ENCODE peak calls at places on chromosomes 4 and X, in six cellular contexts. One of them, this sample, is unnamed.

GRCh38 chr4:123411514-123411913 is 14.9 kb downstream of the SPRY1 start:
- DNase-seq in EL: no peak
- DNase-seq in dermis blood vessel endothelial cell: no peak
- DNase-seq in NCI-H1105 treated with DMSO at 0.1 percent for 48 hours: no peak
- DNase-seq in CD4-positive, alpha-beta T cell: no peak
- DNase-seq in osteocyte: no peak
- DNase-seq in this sample: no peak

GRCh38 chr4:127249066-127249766 is 383.5 kb upstream of the INTU start:
- DNase-seq in dermis blood vessel endothelial cell: no peak
- DNase-seq in osteocyte: no peak
- DNase-seq in NCI-H1105 treated with DMSO at 0.1 percent for 48 hours: no peak
- DNase-seq in EL: peak
- DNase-seq in CD4-positive, alpha-beta T cell: no peak
- DNase-seq in this sample: peak

GRCh38 chr4:54230479-54231418 is 1.7 kb downstream of the PDGFRA start:
- DNase-seq in osteocyte: no peak
- DNase-seq in CD4-positive, alpha-beta T cell: no peak
- DNase-seq in dermis blood vessel endothelial cell: peak
- DNase-seq in NCI-H1105 treated with DMSO at 0.1 percent for 48 hours: peak
- DNase-seq in EL: peak
- DNase-seq in this sample: no peak

GRCh38 chrX:36908801-36909403 is 99.3 kb upstream of the FAM47C start:
- DNase-seq in CD4-positive, alpha-beta T cell: no peak
- DNase-seq in osteocyte: no peak
- DNase-seq in NCI-H1105 treated with DMSO at 0.1 percent for 48 hours: peak
- DNase-seq in EL: peak
- DNase-seq in dermis blood vessel endothelial cell: peak
- DNase-seq in this sample: peak

GRCh38 chr4:24937176-24937575 is 24.3 kb upstream of the CCDC149 start:
- DNase-seq in NCI-H1105 treated with DMSO at 0.1 percent for 48 hours: no peak
- DNase-seq in EL: no peak
- DNase-seq in CD4-positive, alpha-beta T cell: no peak
- DNase-seq in osteocyte: no peak
- DNase-seq in dermis blood vessel endothelial cell: no peak
- DNase-seq in this sample: no peak

GRCh38 chrX:110123331-110123782 is 120.4 kb downstream of the TMEM164 start:
- DNase-seq in EL: no peak
- DNase-seq in CD4-positive, alpha-beta T cell: no peak
- DNase-seq in NCI-H1105 treated with DMSO at 0.1 percent for 48 hours: no peak
- DNase-seq in dermis blood vessel endothelial cell: no peak
- DNase-seq in osteocyte: no peak
- DNase-seq in this sample: no peak

GRCh38 chrX:30589146-30589888 is 11.8 kb upstream of the TASL start:
- DNase-seq in CD4-positive, alpha-beta T cell: no peak
- DNase-seq in EL: no peak
- DNase-seq in dermis blood vessel endothelial cell: no peak
- DNase-seq in NCI-H1105 treated with DMSO at 0.1 percent for 48 hours: no peak
- DNase-seq in osteocyte: no peak
- DNase-seq in this sample: no peak

GRCh38 chrX:8018916-8019315 is 91.7 kb upstream of the PNPLA4 start:
- DNase-seq in NCI-H1105 treated with DMSO at 0.1 percent for 48 hours: no peak
- DNase-seq in CD4-positive, alpha-beta T cell: no peak
- DNase-seq in osteocyte: no peak
- DNase-seq in EL: no peak
- DNase-seq in dermis blood vessel endothelial cell: no peak
- DNase-seq in this sample: no peak

GRCh38 chr4:127698789-127699200 is 31.4 kb upstream of the SLC25A31 start:
- DNase-seq in CD4-positive, alpha-beta T cell: no peak
- DNase-seq in osteocyte: no peak
- DNase-seq in EL: peak
- DNase-seq in dermis blood vessel endothelial cell: peak
- DNase-seq in NCI-H1105 treated with DMSO at 0.1 percent for 48 hours: no peak
- DNase-seq in this sample: peak

GRCh38 chrX:135931644-135932487 is 38.4 kb downstream of the SAGE1 start:
- DNase-seq in NCI-H1105 treated with DMSO at 0.1 percent for 48 hours: peak
- DNase-seq in CD4-positive, alpha-beta T cell: peak
- DNase-seq in dermis blood vessel endothelial cell: peak
- DNase-seq in osteocyte: no peak
- DNase-seq in EL: peak
- DNase-seq in this sample: peak

GRCh38 chr4:964346-965025 is 8.9 kb downstream of the DGKQ start:
- DNase-seq in EL: no peak
- DNase-seq in dermis blood vessel endothelial cell: no peak
- DNase-seq in CD4-positive, alpha-beta T cell: no peak
- DNase-seq in NCI-H1105 treated with DMSO at 0.1 percent for 48 hours: no peak
- DNase-seq in osteocyte: no peak
- DNase-seq in this sample: no peak

GRCh38 chr4:56187601-56188177 is 199.6 kb downstream of the AASDH start:
- DNase-seq in NCI-H1105 treated with DMSO at 0.1 percent for 48 hours: no peak
- DNase-seq in dermis blood vessel endothelial cell: no peak
- DNase-seq in EL: no peak
- DNase-seq in CD4-positive, alpha-beta T cell: no peak
- DNase-seq in osteocyte: no peak
- DNase-seq in this sample: no peak

GRCh38 chrX:134524181-134524580 is 64.2 kb downstream of the HPRT1 start:
- DNase-seq in NCI-H1105 treated with DMSO at 0.1 percent for 48 hours: no peak
- DNase-seq in CD4-positive, alpha-beta T cell: no peak
- DNase-seq in osteocyte: no peak
- DNase-seq in dermis blood vessel endothelial cell: peak
- DNase-seq in EL: no peak
- DNase-seq in this sample: no peak

GRCh38 chrX:74422029-74422352 is 698 bp downstream of the SLC16A2 start:
- DNase-seq in CD4-positive, alpha-beta T cell: no peak
- DNase-seq in NCI-H1105 treated with DMSO at 0.1 percent for 48 hours: no peak
- DNase-seq in osteocyte: peak
- DNase-seq in dermis blood vessel endothelial cell: no peak
- DNase-seq in EL: no peak
- DNase-seq in this sample: no peak

GRCh38 chrX:135112096-135112729 is 8.1 kb downstream of the ETDB start:
- DNase-seq in dermis blood vessel endothelial cell: peak
- DNase-seq in osteocyte: no peak
- DNase-seq in CD4-positive, alpha-beta T cell: peak
- DNase-seq in NCI-H1105 treated with DMSO at 0.1 percent for 48 hours: peak
- DNase-seq in EL: peak
- DNase-seq in this sample: peak

GRCh38 chrX:69387559-69388487 is 116.3 kb upstream of the NALF2 start:
- DNase-seq in dermis blood vessel endothelial cell: peak
- DNase-seq in NCI-H1105 treated with DMSO at 0.1 percent for 48 hours: peak
- DNase-seq in EL: peak
- DNase-seq in CD4-positive, alpha-beta T cell: peak
- DNase-seq in osteocyte: peak
- DNase-seq in this sample: peak

GRCh38 chrX:44953734-44954502 is 80.9 kb downstream of the KDM6A start:
- DNase-seq in EL: no peak
- DNase-seq in osteocyte: no peak
- DNase-seq in CD4-positive, alpha-beta T cell: no peak
- DNase-seq in NCI-H1105 treated with DMSO at 0.1 percent for 48 hours: no peak
- DNase-seq in dermis blood vessel endothelial cell: peak
- DNase-seq in this sample: no peak

GRCh38 chrX:115972717-115973116 is 197.8 kb upstream of the AGTR2 start:
- DNase-seq in EL: peak
- DNase-seq in dermis blood vessel endothelial cell: no peak
- DNase-seq in NCI-H1105 treated with DMSO at 0.1 percent for 48 hours: no peak
- DNase-seq in osteocyte: no peak
- DNase-seq in CD4-positive, alpha-beta T cell: no peak
- DNase-seq in this sample: peak

GRCh38 chr4:163631288-163631687 is 136.8 kb downstream of the TMA16 start:
- DNase-seq in CD4-positive, alpha-beta T cell: no peak
- DNase-seq in osteocyte: no peak
- DNase-seq in NCI-H1105 treated with DMSO at 0.1 percent for 48 hours: no peak
- DNase-seq in dermis blood vessel endothelial cell: no peak
- DNase-seq in EL: no peak
- DNase-seq in this sample: no peak

GRCh38 chrX:54640721-54641120 is 110.7 kb downstream of the GNL3L start:
- DNase-seq in NCI-H1105 treated with DMSO at 0.1 percent for 48 hours: no peak
- DNase-seq in dermis blood vessel endothelial cell: no peak
- DNase-seq in EL: no peak
- DNase-seq in CD4-positive, alpha-beta T cell: no peak
- DNase-seq in osteocyte: no peak
- DNase-seq in this sample: no peak

GRCh38 chrX:15911729-15912550 is 57.3 kb upstream of the AP1S2 start:
- DNase-seq in CD4-positive, alpha-beta T cell: no peak
- DNase-seq in NCI-H1105 treated with DMSO at 0.1 percent for 48 hours: no peak
- DNase-seq in EL: no peak
- DNase-seq in osteocyte: no peak
- DNase-seq in dermis blood vessel endothelial cell: no peak
- DNase-seq in this sample: no peak

GRCh38 chr4:127965803-127966175 is 583 bp downstream of the ABHD18 start:
- DNase-seq in EL: peak
- DNase-seq in NCI-H1105 treated with DMSO at 0.1 percent for 48 hours: peak
- DNase-seq in osteocyte: no peak
- DNase-seq in dermis blood vessel endothelial cell: peak
- DNase-seq in CD4-positive, alpha-beta T cell: peak
- DNase-seq in this sample: peak

GRCh38 chr4:77994194-77994721 is 62.9 kb upstream of the FRAS1 start:
- DNase-seq in EL: peak
- DNase-seq in CD4-positive, alpha-beta T cell: no peak
- DNase-seq in dermis blood vessel endothelial cell: peak
- DNase-seq in osteocyte: no peak
- DNase-seq in NCI-H1105 treated with DMSO at 0.1 percent for 48 hours: no peak
- DNase-seq in this sample: peak

GRCh38 chr4:129806986-129807385 is 711.0 kb downstream of the C4orf33 start:
- DNase-seq in CD4-positive, alpha-beta T cell: no peak
- DNase-seq in NCI-H1105 treated with DMSO at 0.1 percent for 48 hours: peak
- DNase-seq in EL: no peak
- DNase-seq in osteocyte: no peak
- DNase-seq in dermis blood vessel endothelial cell: no peak
- DNase-seq in this sample: no peak

GRCh38 chr4:25770844-25771243 is 91.9 kb downstream of the SEL1L3 start:
- DNase-seq in NCI-H1105 treated with DMSO at 0.1 percent for 48 hours: no peak
- DNase-seq in osteocyte: no peak
- DNase-seq in CD4-positive, alpha-beta T cell: no peak
- DNase-seq in dermis blood vessel endothelial cell: no peak
- DNase-seq in EL: no peak
- DNase-seq in this sample: no peak

GRCh38 chrX:66815227-66815626 is 176.3 kb upstream of the EDA2R start:
- DNase-seq in EL: no peak
- DNase-seq in dermis blood vessel endothelial cell: no peak
- DNase-seq in osteocyte: no peak
- DNase-seq in CD4-positive, alpha-beta T cell: no peak
- DNase-seq in NCI-H1105 treated with DMSO at 0.1 percent for 48 hours: no peak
- DNase-seq in this sample: no peak

GRCh38 chrX:136063340-136064079 is 78.3 kb downstream of the SLC9A6 start:
- DNase-seq in NCI-H1105 treated with DMSO at 0.1 percent for 48 hours: no peak
- DNase-seq in EL: no peak
- DNase-seq in dermis blood vessel endothelial cell: peak
- DNase-seq in CD4-positive, alpha-beta T cell: no peak
- DNase-seq in osteocyte: no peak
- DNase-seq in this sample: no peak

GRCh38 chrX:1178580-1179057 is 33.8 kb downstream of the CRLF2 start:
- DNase-seq in osteocyte: peak
- DNase-seq in dermis blood vessel endothelial cell: no peak
- DNase-seq in CD4-positive, alpha-beta T cell: no peak
- DNase-seq in EL: peak
- DNase-seq in NCI-H1105 treated with DMSO at 0.1 percent for 48 hours: no peak
- DNase-seq in this sample: no peak

GRCh38 chr4:25950476-25951389 is 36.7 kb downstream of the SMIM20 start:
- DNase-seq in CD4-positive, alpha-beta T cell: no peak
- DNase-seq in NCI-H1105 treated with DMSO at 0.1 percent for 48 hours: no peak
- DNase-seq in osteocyte: no peak
- DNase-seq in EL: no peak
- DNase-seq in dermis blood vessel endothelial cell: peak
- DNase-seq in this sample: no peak

GRCh38 chr4:37244583-37245390 is at the start of gene NWD2:
- DNase-seq in EL: no peak
- DNase-seq in osteocyte: no peak
- DNase-seq in dermis blood vessel endothelial cell: peak
- DNase-seq in CD4-positive, alpha-beta T cell: no peak
- DNase-seq in NCI-H1105 treated with DMSO at 0.1 percent for 48 hours: no peak
- DNase-seq in this sample: no peak

GRCh38 chr4:3340703-3341088 is 47.9 kb downstream of the RGS12 start:
- DNase-seq in NCI-H1105 treated with DMSO at 0.1 percent for 48 hours: no peak
- DNase-seq in CD4-positive, alpha-beta T cell: no peak
- DNase-seq in osteocyte: peak
- DNase-seq in EL: no peak
- DNase-seq in dermis blood vessel endothelial cell: no peak
- DNase-seq in this sample: no peak

GRCh38 chr4:106690487-106690886 is 321.9 kb upstream of the GIMD1 start:
- DNase-seq in EL: peak
- DNase-seq in CD4-positive, alpha-beta T cell: no peak
- DNase-seq in dermis blood vessel endothelial cell: peak
- DNase-seq in NCI-H1105 treated with DMSO at 0.1 percent for 48 hours: no peak
- DNase-seq in osteocyte: no peak
- DNase-seq in this sample: peak

GRCh38 chr4:168711197-168712120 is 214.6 kb downstream of the PALLD start:
- DNase-seq in NCI-H1105 treated with DMSO at 0.1 percent for 48 hours: no peak
- DNase-seq in EL: peak
- DNase-seq in CD4-positive, alpha-beta T cell: no peak
- DNase-seq in dermis blood vessel endothelial cell: peak
- DNase-seq in osteocyte: no peak
- DNase-seq in this sample: peak

GRCh38 chr4:69829678-69830077 is 30.3 kb downstream of the SULT1E1 start:
- DNase-seq in osteocyte: no peak
- DNase-seq in CD4-positive, alpha-beta T cell: no peak
- DNase-seq in EL: no peak
- DNase-seq in NCI-H1105 treated with DMSO at 0.1 percent for 48 hours: no peak
- DNase-seq in dermis blood vessel endothelial cell: no peak
- DNase-seq in this sample: no peak

GRCh38 chrX:31449975-31450374 is 378.1 kb upstream of the FTHL17 start:
- DNase-seq in dermis blood vessel endothelial cell: no peak
- DNase-seq in CD4-positive, alpha-beta T cell: no peak
- DNase-seq in NCI-H1105 treated with DMSO at 0.1 percent for 48 hours: no peak
- DNase-seq in EL: peak
- DNase-seq in osteocyte: no peak
- DNase-seq in this sample: no peak

GRCh38 chr4:168514249-168514852 is 17.5 kb downstream of the PALLD start:
- DNase-seq in NCI-H1105 treated with DMSO at 0.1 percent for 48 hours: peak
- DNase-seq in EL: peak
- DNase-seq in dermis blood vessel endothelial cell: peak
- DNase-seq in CD4-positive, alpha-beta T cell: no peak
- DNase-seq in osteocyte: no peak
- DNase-seq in this sample: peak

GRCh38 chr4:101163936-101164335 is 183.4 kb downstream of the PPP3CA start:
- DNase-seq in osteocyte: no peak
- DNase-seq in CD4-positive, alpha-beta T cell: no peak
- DNase-seq in EL: no peak
- DNase-seq in NCI-H1105 treated with DMSO at 0.1 percent for 48 hours: no peak
- DNase-seq in dermis blood vessel endothelial cell: no peak
- DNase-seq in this sample: no peak